ENCODE peak calls at places on chromosomes 4 and X, in seven cellular contexts. Z, S, X, W, A, K and L are unnamed samples. For H3K27me3, the result is how much of the 10 kb centered on the place peaks cover.

GRCh38 chr4:93842512-93843252 is 14.1 kb downstream of the ATOH1 start:
- DNase-seq in W (no peak), K (no peak), Z (no peak), S (no peak), A (no peak), X (no peak), L (no peak)

GRCh38 chr4:111268769-111269414 is 646.0 kb upstream of the PITX2 start:
- DNase-seq in Z (no peak), S (peak), W (no peak), K (no peak), A (no peak), X (no peak), L (peak)

GRCh38 chrX:103398321-103398937 is 22.1 kb downstream of the BEX3 start:
- DNase-seq in X (no peak), A (no peak), S (peak), W (no peak), Z (no peak), K (no peak), L (peak)

GRCh38 chr4:81493895-81494490 is 22.3 kb upstream of the RASGEF1B start:
- DNase-seq in Z (no peak), A (no peak), X (no peak), K (no peak), S (peak), W (no peak), L (no peak)

GRCh38 chrX:154436597-154437397 is at the start of gene GDI1:
- DNase-seq in Z (peak), A (peak), K (no peak), S (peak), X (peak), W (no peak), L (no peak)

GRCh38 chr4:67035501-67035900 is 509.8 kb downstream of the CENPC start:
- DNase-seq in K (no peak), X (no peak), A (no peak), S (no peak), W (no peak), Z (no peak), L (peak)

GRCh38 chr4:121726642-121727268 is 30.0 kb upstream of the ANXA5 start:
- DNase-seq in A (no peak), X (no peak), K (no peak), W (no peak), Z (no peak), S (peak), L (peak)

GRCh38 chr4:101693842-101694398 is 96.6 kb upstream of the BANK1 start:
- DNase-seq in K (no peak), W (no peak), A (no peak), X (no peak), Z (no peak), S (no peak), L (peak)

GRCh38 chr4:82611982-82612381 is 50.2 kb upstream of the TMEM150C start:
- DNase-seq in W (no peak), A (no peak), X (no peak), K (no peak), S (no peak), Z (no peak), L (no peak)

GRCh38 chr4:10296730-10297129 is 160.5 kb downstream of the ZNF518B start:
- DNase-seq in K (no peak), Z (no peak), A (no peak), S (no peak), W (no peak), X (no peak), L (no peak)

GRCh38 chrX:7090506-7091095 is 56.9 kb upstream of the STS start:
- DNase-seq in K (no peak), A (no peak), S (no peak), Z (no peak), X (no peak), W (no peak), L (no peak)

GRCh38 chrX:130139474-130140201 is 26.0 kb downstream of the AIFM1 start:
- DNase-seq in S (no peak), A (no peak), X (no peak), K (no peak), W (no peak), Z (no peak), L (no peak)

GRCh38 chr4:113094802-113095201 is 45.3 kb downstream of the ANK2 start:
- DNase-seq in A (no peak), S (peak), X (no peak), Z (no peak), W (no peak), K (no peak), L (peak)

GRCh38 chr4:177128306-177128705 is 181.4 kb upstream of the NEIL3 start:
- DNase-seq in K (no peak), X (no peak), W (no peak), A (no peak), S (no peak), Z (no peak), L (peak)

GRCh38 chr4:7153711-7154110 is 38.6 kb upstream of the SORCS2 start:
- DNase-seq in K (no peak), A (peak), W (no peak), S (no peak), Z (peak), X (no peak), L (no peak)

GRCh38 chrX:56994375-56995270 is 718 bp downstream of the SPIN3 start:
- DNase-seq in S (no peak), A (no peak), W (no peak), Z (no peak), K (no peak), X (no peak), L (peak)

GRCh38 chrX:70973221-70973620 is 42.3 kb upstream of the SLC7A3 start:
- DNase-seq in Z (no peak), W (no peak), X (no peak), S (no peak), A (no peak), K (no peak), L (no peak)

GRCh38 chr4:81491943-81492342 is 20.2 kb upstream of the RASGEF1B start:
- DNase-seq in A (no peak), K (no peak), W (no peak), X (no peak), Z (no peak), S (no peak), L (no peak)

GRCh38 chrX:11100281-11101035 is 10.7 kb upstream of the HCCS start:
- DNase-seq in K (peak), X (peak), W (peak), S (peak), A (no peak), Z (no peak), L (no peak)

GRCh38 chr4:43983610-43984009 is 465.0 kb downstream of the KCTD8 start:
- DNase-seq in X (no peak), A (no peak), K (no peak), W (no peak), Z (no peak), S (no peak), L (no peak)

GRCh38 chrX:97320305-97320704 is 436.6 kb downstream of the RPA4 start:
- DNase-seq in S (no peak), A (no peak), K (no peak), X (no peak), W (no peak), Z (no peak), L (no peak)

GRCh38 chr4:63795301-63795700 is 613.9 kb downstream of the TECRL start:
- DNase-seq in S (no peak), Z (no peak), W (no peak), K (no peak), X (no peak), A (no peak), L (no peak)

GRCh38 chrX:132444936-132445335 is 43.9 kb downstream of the MBNL3 start:
- DNase-seq in K (no peak), A (no peak), Z (no peak), W (no peak), X (no peak), S (no peak), L (no peak)

GRCh38 chr4:44670466-44671199 is 7.6 kb upstream of the GUF1 start:
- DNase-seq in K (no peak), W (no peak), A (no peak), S (no peak), X (no peak), Z (peak), L (no peak)

GRCh38 chr4:87219648-87220093 is 747 bp downstream of the KLHL8 start:
- DNase-seq in X (peak), S (no peak), Z (peak), K (peak), W (no peak), A (no peak), L (no peak)

GRCh38 chr4:39114436-39114835 is 52.4 kb downstream of the KLHL5 start:
- DNase-seq in A (no peak), X (no peak), S (peak), Z (no peak), W (peak), K (no peak), L (no peak)

GRCh38 chrX:150201841-150202240 is 161.3 kb upstream of the MAMLD1 start:
- DNase-seq in S (peak), Z (no peak), W (no peak), X (no peak), A (no peak), K (no peak), L (no peak)

GRCh38 chrX:150207733-150208132 is 155.4 kb upstream of the MAMLD1 start:
- DNase-seq in W (no peak), X (no peak), K (no peak), A (no peak), Z (no peak), S (no peak), L (no peak)

GRCh38 chrX:150203249-150203647 is 159.9 kb upstream of the MAMLD1 start:
- DNase-seq in W (no peak), Z (no peak), S (no peak), A (no peak), K (no peak), X (no peak), L (no peak)

GRCh38 chrX:150202641-150203248 is 160.4 kb upstream of the MAMLD1 start:
- DNase-seq in K (no peak), X (no peak), Z (no peak), S (peak), W (no peak), A (no peak), L (peak)

GRCh38 chrX:150205011-150205410 is 158.1 kb upstream of the MAMLD1 start:
- DNase-seq in W (no peak), Z (no peak), X (no peak), A (no peak), K (no peak), S (peak), L (no peak)
- TF ChIP-seq CTCF in W (no peak), Z (no peak), X (peak), A (no peak), K (no peak), S (no peak), L (no peak)

GRCh38 chr4:105145913-105146285 is 777 bp upstream of the TET2 start:
- DNase-seq in W (no peak), Z (no peak), X (peak), K (no peak), S (no peak), A (peak), L (no peak)
- H3K27me3 ChIP-seq in W (under half), Z (under half), X (under half), K (under half), S (under half), A (under half), L (under half)

DNA sequence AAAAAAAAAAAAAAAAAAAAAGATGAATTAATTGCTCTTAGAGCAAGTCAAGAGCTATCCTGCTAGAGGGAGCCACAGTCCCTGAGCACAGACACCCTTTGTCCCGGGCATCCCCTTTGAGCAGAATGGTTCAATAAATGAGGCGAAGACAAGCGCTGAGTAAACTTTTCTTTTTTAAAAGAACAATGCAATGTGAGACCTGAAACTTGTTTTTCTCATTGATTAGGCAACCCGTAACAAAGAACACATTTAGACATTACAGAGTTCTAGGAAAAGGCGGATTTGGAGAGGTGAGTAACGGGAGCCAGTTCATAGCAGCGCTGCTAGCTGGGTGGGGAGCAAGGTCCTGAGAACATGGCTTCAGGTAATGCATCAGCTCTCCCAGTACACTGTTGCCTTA is 46.1 kb downstream of the GRK4 start:
- DNase-seq in W (no peak), A (peak), K (no peak), X (peak), S (peak), Z (no peak), L (no peak)
- TF ChIP-seq CTCF in W (no peak), A (no peak), K (no peak), X (peak), S (no peak), Z (no peak), L (peak)

DNA sequence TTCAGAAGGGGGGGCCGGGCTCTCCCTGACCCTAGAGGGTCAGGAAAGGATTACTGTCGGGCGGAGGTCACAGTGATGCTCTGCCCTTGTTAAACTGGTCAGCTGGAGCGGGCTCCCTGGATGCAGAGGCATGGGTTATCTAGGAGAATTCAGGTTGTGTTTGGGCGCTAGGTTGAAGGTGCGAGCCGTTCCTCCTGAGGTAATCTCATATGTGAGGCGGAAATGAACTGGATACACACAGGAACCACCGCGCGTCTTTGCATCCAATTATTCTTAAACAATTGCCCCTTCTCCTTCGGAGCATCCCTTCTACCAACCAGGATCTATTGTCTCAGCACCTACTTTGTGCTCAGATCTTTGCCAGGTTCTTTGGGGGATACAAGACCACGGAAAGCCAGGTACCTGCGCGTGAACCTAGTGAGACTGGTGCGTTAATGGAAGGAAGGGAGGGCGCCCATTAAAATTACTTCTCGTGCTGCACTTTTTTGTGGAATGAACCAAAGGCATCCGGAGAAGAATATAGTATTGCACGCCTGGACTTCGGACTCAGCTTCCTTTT is 28.4 kb downstream of the HAND2 start:
- DNase-seq in X (no peak), S (no peak), W (no peak), A (no peak), Z (no peak), K (no peak), L (no peak)
- H3K27me3 ChIP-seq in X (half or more), S (under half), W (half or more), A (half or more), Z (half or more), K (under half), L (under half)

GRCh38 chr4:59945716-59946115 is 1254.4 kb upstream of the ADGRL3 start:
- DNase-seq in K (no peak), Z (no peak), W (no peak), S (no peak), A (no peak), X (no peak), L (peak)
- TF ChIP-seq CTCF in K (no peak), Z (no peak), W (no peak), S (no peak), A (no peak), X (no peak), L (no peak)

DNA sequence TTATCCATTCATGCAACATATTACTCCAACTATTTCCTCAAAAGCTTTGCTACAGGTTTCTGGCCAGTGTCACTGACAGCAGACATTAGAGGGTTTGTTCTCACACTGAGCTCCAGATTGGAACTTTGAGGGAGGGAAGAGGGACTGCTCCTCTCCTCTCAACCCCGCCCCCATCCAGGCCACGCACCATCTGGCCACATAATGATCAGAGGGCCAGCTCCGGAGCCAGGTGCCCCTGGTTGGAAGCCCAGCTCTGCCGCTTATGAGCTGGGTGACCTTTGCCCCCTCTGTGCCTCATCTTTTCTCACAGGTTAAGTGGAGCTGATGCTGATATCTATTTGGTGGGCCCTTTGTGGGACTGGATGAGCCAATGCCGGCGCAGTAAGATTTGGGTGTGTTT is 55.8 kb downstream of the C4orf50 start:
- DNase-seq in Z (no peak), W (no peak), A (no peak), S (no peak), X (no peak), K (peak), L (no peak)
- H3K27me3 ChIP-seq in Z (under half), W (under half), A (under half), S (under half), X (under half), K (under half), L (under half)

GRCh38 chr4:118680808-118681207 is 4.4 kb upstream of the METTL14 start:
- DNase-seq in X (peak), W (no peak), Z (no peak), K (no peak), S (no peak), A (no peak), L (no peak)

GRCh38 chr4:118684873-118685811 is at the start of gene METTL14:
- DNase-seq in K (peak), A (peak), X (peak), S (peak), W (peak), Z (peak), L (peak)

GRCh38 chr4:118683513-118683912 is 1.7 kb upstream of the METTL14 start:
- DNase-seq in A (no peak), K (no peak), W (no peak), S (no peak), Z (no peak), X (peak), L (peak)

GRCh38 chr4:118682928-118683327 is 2.3 kb upstream of the METTL14 start:
- DNase-seq in W (peak), K (no peak), X (no peak), S (peak), Z (no peak), A (no peak), L (no peak)
- TF ChIP-seq CTCF in W (peak), K (no peak), X (peak), S (peak), Z (peak), A (peak), L (peak)

GRCh38 chr4:42348247-42348646 is 49.0 kb upstream of the SHISA3 start:
- DNase-seq in W (no peak), S (no peak), A (no peak), X (no peak), K (no peak), Z (no peak), L (no peak)

GRCh38 chr4:42347076-42347475 is 50.2 kb upstream of the SHISA3 start:
- DNase-seq in Z (no peak), S (no peak), X (no peak), K (no peak), W (no peak), A (no peak), L (no peak)

GRCh38 chr4:42350611-42351182 is 46.6 kb upstream of the SHISA3 start:
- DNase-seq in S (no peak), X (no peak), A (no peak), K (no peak), W (no peak), Z (no peak), L (no peak)

GRCh38 chr4:42348692-42349091 is 48.6 kb upstream of the SHISA3 start:
- DNase-seq in Z (no peak), K (no peak), A (no peak), X (no peak), W (no peak), S (no peak), L (no peak)

GRCh38 chr4:42352049-42352448 is 45.2 kb upstream of the SHISA3 start:
- DNase-seq in K (no peak), X (no peak), A (no peak), Z (no peak), S (no peak), W (no peak), L (no peak)
- H3K27me3 ChIP-seq in K (under half), X (under half), A (under half), Z (under half), S (under half), W (under half), L (under half)